ENCODE peak calls at places on chromosomes 13 and 19, in six cellular contexts. T is left ventricle myocardium inferior, I is fibroblast of mammary gland, Q is AG10803, B is bronchial epithelial cell, J is kidney epithelial cell. S is an unnamed sample.

GRCh38 chr13:28059214-28059613 is 41.2 kb downstream of the FLT3 start:
- DNase-seq in T (no peak), I (peak), Q (peak), B (peak), J (no peak), S (no peak)

GRCh38 chr13:107138987-107139386 is 571.0 kb upstream of the ARGLU1 start:
- DNase-seq in T (no peak), I (no peak), Q (no peak), B (no peak), J (no peak), S (no peak)

GRCh38 chr13:20428666-20429644 is 96.7 kb downstream of the CRYL1 start:
- DNase-seq in T (no peak), I (peak), Q (peak), B (peak), J (no peak), S (no peak)

GRCh38 chr13:77430377-77430951 is 103.6 kb upstream of the MYCBP2 start:
- DNase-seq in T (no peak), I (no peak), Q (no peak), B (no peak), J (no peak), S (no peak)

GRCh38 chr13:79886601-79887000 is 405.6 kb downstream of the NDFIP2 start:
- DNase-seq in T (no peak), I (no peak), Q (no peak), B (no peak), J (no peak), S (no peak)

GRCh38 chr13:69565334-69565733 is 542.3 kb upstream of the ATXN8OS start:
- DNase-seq in T (no peak), I (peak), Q (no peak), B (peak), J (peak), S (no peak)

GRCh38 chr19:23101241-23101640 is 15.6 kb upstream of the ZNF730 start:
- DNase-seq in T (no peak), I (no peak), Q (no peak), B (peak), J (peak), S (no peak)

GRCh38 chr19:38733493-38734175 is 10.6 kb downstream of the CAPN12 start:
- DNase-seq in T (no peak), I (no peak), Q (peak), B (peak), J (no peak), S (no peak)

GRCh38 chr13:108428691-108429090 is 159.2 kb downstream of the TNFSF13B start:
- DNase-seq in T (no peak), I (no peak), Q (no peak), B (no peak), J (no peak), S (no peak)

GRCh38 chr13:110062077-110062776 is 244.7 kb downstream of the COL4A1 start:
- DNase-seq in T (peak), I (no peak), Q (peak), B (peak), J (peak), S (no peak)

GRCh38 chr19:31274266-31274963 is 74.8 kb downstream of the TSHZ3 start:
- DNase-seq in T (no peak), I (no peak), Q (no peak), B (no peak), J (no peak), S (no peak)

GRCh38 chr19:35704218-35704617 is at the start of gene ZBTB32:
- DNase-seq in T (no peak), I (peak), Q (peak), B (peak), J (no peak), S (no peak)

GRCh38 chr13:39257642-39258041 is 219.4 kb downstream of the NHLRC3 start:
- DNase-seq in T (no peak), I (no peak), Q (no peak), B (no peak), J (no peak), S (no peak)

GRCh38 chr13:84649853-84650252 is 767.6 kb upstream of the SLITRK1 start:
- DNase-seq in T (no peak), I (peak), Q (peak), B (peak), J (no peak), S (no peak)

GRCh38 chr19:9909251-9909650 is 27.1 kb downstream of the OLFM2 start:
- DNase-seq in T (no peak), I (no peak), Q (no peak), B (no peak), J (no peak), S (no peak)

GRCh38 chr13:75850915-75851314 is 214.8 kb downstream of the LMO7 start:
- DNase-seq in T (no peak), I (peak), Q (no peak), B (no peak), J (no peak), S (no peak)

GRCh38 chr19:53868091-53868891 is 608 bp downstream of the MYADM start:
- DNase-seq in T (peak), I (peak), Q (peak), B (peak), J (no peak), S (peak)

GRCh38 chr19:21610341-21610740 is 104.9 kb downstream of the ZNF429 start:
- DNase-seq in T (no peak), I (no peak), Q (no peak), B (no peak), J (no peak), S (no peak)

GRCh38 chr13:34993470-34993869 is 51.4 kb downstream of the NBEA start:
- DNase-seq in T (no peak), I (peak), Q (no peak), B (peak), J (no peak), S (no peak)

GRCh38 chr19:14318873-14319272 is 62.4 kb upstream of the ADGRE5 start:
- DNase-seq in T (no peak), I (no peak), Q (no peak), B (no peak), J (no peak), S (no peak)

GRCh38 chr13:22002893-22003292 is 332.0 kb downstream of the FGF9 start:
- DNase-seq in T (no peak), I (no peak), Q (no peak), B (no peak), J (no peak), S (no peak)

GRCh38 chr13:114115191-114115671 is 17.2 kb downstream of the RASA3 start:
- DNase-seq in T (no peak), I (peak), Q (peak), B (peak), J (peak), S (no peak)

GRCh38 chr13:113977976-113978375 is 4.1 kb upstream of the C13orf46 start:
- DNase-seq in T (no peak), I (no peak), Q (no peak), B (no peak), J (no peak), S (no peak)

GRCh38 chr19:33956941-33957340 is 160.3 kb downstream of the KCTD15 start:
- DNase-seq in T (no peak), I (no peak), Q (no peak), B (no peak), J (no peak), S (no peak)

GRCh38 chr19:33954686-33955085 is 158.0 kb downstream of the KCTD15 start:
- DNase-seq in T (no peak), I (no peak), Q (no peak), B (no peak), J (no peak), S (no peak)

GRCh38 chr19:33950141-33950805 is 153.6 kb downstream of the KCTD15 start:
- DNase-seq in T (no peak), I (peak), Q (peak), B (no peak), J (no peak), S (no peak)

GRCh38 chr19:33953023-33953422 is 156.4 kb downstream of the KCTD15 start:
- DNase-seq in T (no peak), I (no peak), Q (no peak), B (no peak), J (no peak), S (no peak)

GRCh38 chr19:33953592-33953991 is 156.9 kb downstream of the KCTD15 start:
- DNase-seq in T (no peak), I (no peak), Q (no peak), B (no peak), J (no peak), S (no peak)
- TF ChIP-seq CTCF in T (peak), I (no peak), Q (no peak), B (no peak), J (no peak), S (no peak)

GRCh38 chr13:112202266-112202665 is 135.3 kb downstream of the SOX1 start:
- DNase-seq in T (no peak), I (no peak), Q (no peak), B (no peak), J (no peak), S (no peak)
- TF ChIP-seq CTCF in T (no peak), I (no peak), Q (no peak), B (no peak), J (no peak), S (no peak)

DNA sequence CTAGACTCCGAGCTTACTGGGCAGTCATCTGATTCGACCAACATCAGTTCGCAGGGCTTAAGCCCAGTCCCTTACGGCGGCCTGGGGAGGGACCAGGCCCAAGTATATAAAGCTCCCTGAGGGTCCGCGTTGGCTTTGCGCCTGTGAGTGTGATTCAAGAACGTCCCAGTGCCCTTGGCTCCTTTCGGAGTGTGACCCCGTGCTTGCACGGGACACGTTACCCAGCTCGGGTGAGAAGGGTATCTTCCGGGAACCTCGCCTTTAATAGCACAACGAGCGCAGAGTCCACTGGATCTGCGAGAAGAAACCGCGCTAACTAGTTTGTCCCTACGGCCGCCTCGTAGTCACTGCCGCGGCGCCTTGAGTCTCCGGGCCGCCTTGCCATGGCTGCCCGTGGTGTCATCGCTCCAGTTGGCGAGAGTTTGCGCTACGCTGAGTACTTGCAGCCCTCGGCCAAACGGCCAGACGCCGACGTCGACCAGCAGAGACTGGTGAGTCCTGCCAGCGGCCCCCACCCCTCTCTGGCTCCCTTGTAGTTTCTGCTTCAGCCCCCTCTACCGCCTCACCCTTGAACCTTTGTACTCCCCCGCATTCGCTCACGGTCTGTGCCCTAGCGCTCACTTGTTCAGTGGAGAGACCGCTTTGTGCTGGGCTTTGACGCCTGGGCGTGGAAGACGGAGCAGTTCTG is at the start of gene DNAJC15:
- DNase-seq in T (peak), I (peak), Q (peak), B (peak), J (no peak), S (peak)
- TF ChIP-seq CTCF in T (peak), I (no peak), Q (peak), B (no peak), J (peak), S (no peak)

GRCh38 chr13:94433055-94433947 is 46.2 kb downstream of the DCT start:
- DNase-seq in T (no peak), I (no peak), Q (no peak), B (peak), J (no peak), S (peak)

GRCh38 chr13:94431987-94432386 is 47.5 kb downstream of the DCT start:
- DNase-seq in T (no peak), I (no peak), Q (no peak), B (no peak), J (no peak), S (no peak)

GRCh38 chr13:94435604-94436226 is 43.8 kb downstream of the DCT start:
- DNase-seq in T (no peak), I (peak), Q (peak), B (peak), J (peak), S (no peak)

GRCh38 chr13:94427313-94427712 is 52.2 kb downstream of the DCT start:
- DNase-seq in T (no peak), I (no peak), Q (no peak), B (no peak), J (no peak), S (no peak)

DNA sequence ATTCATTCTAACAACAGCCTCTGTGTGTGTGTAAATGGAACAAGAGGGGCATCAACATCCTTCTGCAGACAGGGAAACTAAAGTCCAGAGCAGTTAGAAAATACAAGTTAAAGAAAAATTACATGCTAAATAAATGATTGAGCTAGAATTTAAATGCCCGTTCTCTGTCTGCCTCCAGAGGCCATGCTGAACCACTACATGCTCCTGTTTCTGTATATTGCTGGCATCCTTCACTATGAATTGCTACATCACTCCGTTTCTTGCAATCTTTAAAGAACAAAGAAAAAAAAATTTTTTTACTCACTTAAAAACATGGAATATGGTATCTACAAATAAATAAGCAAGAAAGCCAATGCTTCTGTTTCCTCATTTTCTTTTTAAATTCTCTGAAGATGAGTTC is 47.9 kb downstream of the DCT start:
- DNase-seq in T (no peak), I (peak), Q (peak), B (no peak), J (no peak), S (no peak)
- TF ChIP-seq CTCF in T (no peak), I (peak), Q (peak), B (no peak), J (no peak), S (no peak)

GRCh38 chr19:7497292-7497691 is 8.5 kb upstream of the PEX11G start:
- DNase-seq in T (no peak), I (no peak), Q (no peak), B (no peak), J (no peak), S (no peak)
- TF ChIP-seq CTCF in T (peak), I (peak), Q (peak), B (peak), J (peak), S (peak)

GRCh38 chr19:47780215-47780551 is 1.7 kb downstream of the SELENOW start:
- DNase-seq in T (no peak), I (no peak), Q (no peak), B (no peak), J (no peak), S (no peak)

GRCh38 chr19:47776568-47776967 is 1.9 kb upstream of the SELENOW start:
- DNase-seq in T (no peak), I (no peak), Q (no peak), B (peak), J (no peak), S (no peak)

GRCh38 chr19:47778089-47778953 is at the start of gene SELENOW:
- DNase-seq in T (peak), I (peak), Q (peak), B (peak), J (no peak), S (peak)

GRCh38 chr19:47779524-47780214 is 1.2 kb downstream of the SELENOW start:
- DNase-seq in T (peak), I (no peak), Q (peak), B (no peak), J (no peak), S (no peak)

GRCh38 chr19:47778954-47779351 is 450 bp downstream of the SELENOW start:
- DNase-seq in T (peak), I (peak), Q (peak), B (no peak), J (no peak), S (no peak)
- TF ChIP-seq CTCF in T (no peak), I (no peak), Q (no peak), B (no peak), J (no peak), S (no peak)

GRCh38 chr19:40394816-40395210 is 4.8 kb upstream of the HIPK4 start:
- DNase-seq in T (no peak), I (no peak), Q (no peak), B (no peak), J (no peak), S (no peak)

GRCh38 chr19:40390084-40390742 is at the start of gene HIPK4:
- DNase-seq in T (no peak), I (no peak), Q (no peak), B (no peak), J (no peak), S (no peak)

GRCh38 chr19:40393894-40394815 is 4.2 kb upstream of the HIPK4 start:
- DNase-seq in T (no peak), I (no peak), Q (no peak), B (no peak), J (no peak), S (no peak)

GRCh38 chr19:40392123-40392522 is 2.1 kb upstream of the HIPK4 start:
- DNase-seq in T (no peak), I (no peak), Q (no peak), B (no peak), J (no peak), S (no peak)

DNA sequence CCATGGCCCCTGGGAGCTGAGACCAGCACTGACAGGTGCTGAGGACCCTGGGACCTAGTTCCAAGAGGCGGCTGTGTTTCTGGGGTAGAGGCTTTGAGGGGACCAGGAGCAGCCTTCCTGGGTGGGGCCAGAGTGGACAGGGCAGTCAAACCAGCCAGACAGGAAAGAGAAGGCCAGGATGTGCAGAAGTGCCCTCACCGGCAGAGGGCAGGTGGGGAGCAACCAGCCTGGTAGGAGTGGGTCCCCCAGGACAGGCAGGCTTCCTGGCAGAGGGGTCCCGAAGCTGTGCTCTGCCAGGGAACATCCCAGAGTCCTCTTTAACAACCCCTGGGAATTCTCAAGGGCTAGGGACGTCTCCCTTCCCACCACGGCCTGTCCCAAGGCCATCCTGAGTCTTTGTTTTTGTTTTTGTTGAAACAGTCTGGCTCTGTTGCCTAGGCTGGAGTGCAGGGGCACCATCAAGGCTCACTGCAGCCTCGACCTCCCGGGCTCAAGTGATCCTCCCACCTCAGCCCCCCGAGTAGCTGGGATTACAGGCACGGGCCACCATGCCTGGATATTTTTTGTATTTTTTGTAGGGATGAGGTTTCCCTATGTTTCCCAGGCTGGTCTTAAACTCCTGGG is 3.0 kb upstream of the HIPK4 start:
- DNase-seq in T (no peak), I (no peak), Q (no peak), B (peak), J (no peak), S (no peak)
- TF ChIP-seq CTCF in T (peak), I (peak), Q (peak), B (peak), J (peak), S (peak)

GRCh38 chr13:30872195-30872594 is 33.9 kb upstream of the MEDAG start:
- DNase-seq in T (no peak), I (no peak), Q (no peak), B (no peak), J (no peak), S (no peak)

GRCh38 chr13:30871713-30872029 is 34.4 kb upstream of the MEDAG start:
- DNase-seq in T (no peak), I (no peak), Q (no peak), B (no peak), J (no peak), S (no peak)

GRCh38 chr13:30869491-30869890 is 36.6 kb upstream of the MEDAG start:
- DNase-seq in T (peak), I (peak), Q (peak), B (no peak), J (no peak), S (no peak)

GRCh38 chr13:30870049-30870884 is 35.8 kb upstream of the MEDAG start:
- DNase-seq in T (peak), I (peak), Q (peak), B (peak), J (no peak), S (no peak)

GRCh38 chr13:30870916-30871712 is 35.0 kb upstream of the MEDAG start:
- DNase-seq in T (no peak), I (no peak), Q (no peak), B (no peak), J (no peak), S (no peak)
- TF ChIP-seq CTCF in T (no peak), I (no peak), Q (no peak), B (no peak), J (no peak), S (no peak)

GRCh38 chr19:3852614-3853254 is 16.1 kb downstream of the ZFR2 start:
- DNase-seq in T (no peak), I (peak), Q (peak), B (peak), J (peak), S (no peak)
- TF ChIP-seq CTCF in T (peak), I (peak), Q (peak), B (peak), J (peak), S (peak)

GRCh38 chr19:11558881-11559828 is at the start of gene ELOF1:
- DNase-seq in T (peak), I (peak), Q (peak), B (peak), J (peak), S (peak)
- TF ChIP-seq CTCF in T (peak), I (peak), Q (peak), B (peak), J (peak), S (no peak)